ENCODE peak calls at places on chromosomes 7 and 10, in six cellular contexts. T, E, N, H, Q and K are unnamed samples.

GRCh38 chr7:30851651-30852359 is 59.8 kb upstream of the AQP1 start:
- DNase-seq in E (no peak), T (no peak), Q (peak), H (no peak), N (no peak), K (no peak)

GRCh38 chr10:93548376-93549071 is 17.9 kb upstream of the FFAR4 start:
- DNase-seq in H (no peak), N (no peak), E (no peak), T (no peak), Q (peak), K (no peak)

GRCh38 chr10:30732671-30733070 is 103.1 kb upstream of the LYZL2 start:
- DNase-seq in N (no peak), Q (no peak), E (no peak), H (no peak), T (no peak), K (no peak)

GRCh38 chr7:157708896-157709295 is 372.1 kb downstream of the DNAJB6 start:
- DNase-seq in T (no peak), N (no peak), H (no peak), E (no peak), Q (no peak), K (no peak)

GRCh38 chr7:29113384-29114102 is 32.8 kb downstream of the CPVL start:
- DNase-seq in Q (peak), E (no peak), T (peak), H (no peak), N (peak), K (no peak)

GRCh38 chr10:95330966-95331453 is 40.2 kb upstream of the PDLIM1 start:
- DNase-seq in N (no peak), E (no peak), T (no peak), H (no peak), Q (no peak), K (no peak)

GRCh38 chr10:86062647-86063145 is 303.9 kb downstream of the GRID1 start:
- DNase-seq in N (no peak), H (no peak), E (no peak), T (no peak), Q (no peak), K (no peak)

GRCh38 chr10:119651514-119652327 is 541 bp downstream of the BAG3 start:
- DNase-seq in H (no peak), N (peak), T (no peak), Q (no peak), E (peak), K (peak)

GRCh38 chr10:17867056-17867455 is 57.9 kb downstream of the MRC1 start:
- DNase-seq in N (no peak), T (no peak), H (no peak), Q (no peak), E (no peak), K (no peak)

GRCh38 chr7:74581916-74582440 is 75.5 kb upstream of the GTF2I start:
- DNase-seq in N (no peak), H (no peak), T (no peak), E (no peak), Q (no peak), K (no peak)